ENCODE peak calls at places on chromosomes 3 and 15, in nine cellular contexts. J is neural progenitor cell, S is cardiac fibroblast, Z is brain microvascular endothelial cell, V is GM12865, U is coronary artery, M is kidney epithelial cell, X is AG09309, E is progenitor cell of endocrine pancreas. H is an unnamed sample.

GRCh38 chr3:13095408-13095861 is 22.2 kb upstream of the IQSEC1 start:
- DNase-seq in J (peak; percentile 66), S (no peak), Z (no peak), V (no peak), U (no peak), M (no peak), X (no peak), E (no peak), H (peak; percentile 62)

GRCh38 chr3:55405436-55405835 is 81.7 kb downstream of the WNT5A start:
- DNase-seq in J (peak; percentile 69), S (peak; percentile 68), Z (no peak), V (peak; percentile 16), U (no peak), M (no peak), X (no peak), E (no peak), H (peak; percentile 46)

GRCh38 chr3:194931366-194931765 is 245.7 kb downstream of the FAM43A start:
- DNase-seq in J (no peak), S (no peak), Z (no peak), V (no peak), U (no peak), M (no peak), X (no peak), E (no peak), H (no peak)

GRCh38 chr3:194617827-194618226 is 15.4 kb downstream of the TMEM44 start:
- DNase-seq in J (no peak), S (peak; percentile 88), Z (no peak), V (peak; percentile 36), U (no peak), M (no peak), X (no peak), E (no peak), H (no peak)

GRCh38 chr3:185339945-185340344 is 23.0 kb upstream of the MAP3K13 start:
- DNase-seq in J (no peak), S (no peak), Z (no peak), V (no peak), U (no peak), M (no peak), X (no peak), E (no peak), H (no peak)

GRCh38 chr3:138270245-138270644 is 59.4 kb downstream of the NME9 start:
- DNase-seq in J (no peak), S (no peak), Z (no peak), V (no peak), U (no peak), M (no peak), X (no peak), E (no peak), H (no peak)

GRCh38 chr15:95196176-95196915 is 965.0 kb downstream of the MCTP2 start:
- DNase-seq in J (no peak), S (no peak), Z (no peak), V (no peak), U (no peak), M (no peak), X (no peak), E (no peak), H (no peak)

GRCh38 chr3:19972056-19972455 is 25.2 kb downstream of the RAB5A start:
- DNase-seq in J (no peak), S (peak; percentile 52), Z (no peak), V (no peak), U (no peak), M (no peak), X (peak; percentile 21), E (no peak), H (no peak)

GRCh38 chr3:123632161-123632655 is 47.4 kb upstream of the HACD2 start:
- DNase-seq in J (peak; percentile 22), S (no peak), Z (no peak), V (no peak), U (peak; percentile 67), M (no peak), X (no peak), E (no peak), H (no peak)

GRCh38 chr3:36868614-36869436 is 76.0 kb downstream of the TRANK1 start:
- DNase-seq in J (peak; percentile 84), S (peak; percentile 77), Z (peak; percentile 61), V (peak; percentile 78), U (no peak), M (peak; percentile 16), X (peak; percentile 5), E (peak; percentile 18), H (peak; percentile 53)

GRCh38 chr15:62821384-62822131 is 221.0 kb upstream of the TPM1 start:
- DNase-seq in J (no peak), S (no peak), Z (no peak), V (no peak), U (no peak), M (no peak), X (no peak), E (no peak), H (no peak)

GRCh38 chr3:141332436-141332835 is 35.9 kb upstream of the ZBTB38 start:
- DNase-seq in J (no peak), S (no peak), Z (no peak), V (no peak), U (no peak), M (no peak), X (no peak), E (no peak), H (no peak)

GRCh38 chr15:46682969-46683791 is 1034.1 kb upstream of the SEMA6D start:
- DNase-seq in J (no peak), S (no peak), Z (no peak), V (no peak), U (no peak), M (no peak), X (no peak), E (no peak), H (no peak)
- TF ChIP-seq CTCF in J (no peak), S (no peak), Z (no peak), V (no peak), U (no peak), M (no peak), X (no peak), E (no peak), H (no peak)

GRCh38 chr15:84817461-84818081 is 415 bp downstream of the ALPK3 start:
- DNase-seq in J (peak; percentile 72), S (no peak), Z (no peak), V (no peak), U (peak; percentile 75), M (no peak), X (no peak), E (peak; percentile 48), H (no peak)

GRCh38 chr15:84819791-84820190 is 2.6 kb downstream of the ALPK3 start:
- DNase-seq in J (no peak), S (no peak), Z (no peak), V (no peak), U (no peak), M (no peak), X (no peak), E (no peak), H (no peak)

GRCh38 chr15:84818221-84819131 is 1.3 kb downstream of the ALPK3 start:
- DNase-seq in J (peak; percentile 80), S (peak; percentile 60), Z (peak; percentile 67), V (peak; percentile 12), U (peak; percentile 74), M (no peak), X (no peak), E (no peak), H (no peak)

GRCh38 chr15:84821501-84822021 is 4.4 kb downstream of the ALPK3 start:
- DNase-seq in J (no peak), S (peak; percentile 24), Z (no peak), V (no peak), U (no peak), M (no peak), X (no peak), E (no peak), H (no peak)

DNA sequence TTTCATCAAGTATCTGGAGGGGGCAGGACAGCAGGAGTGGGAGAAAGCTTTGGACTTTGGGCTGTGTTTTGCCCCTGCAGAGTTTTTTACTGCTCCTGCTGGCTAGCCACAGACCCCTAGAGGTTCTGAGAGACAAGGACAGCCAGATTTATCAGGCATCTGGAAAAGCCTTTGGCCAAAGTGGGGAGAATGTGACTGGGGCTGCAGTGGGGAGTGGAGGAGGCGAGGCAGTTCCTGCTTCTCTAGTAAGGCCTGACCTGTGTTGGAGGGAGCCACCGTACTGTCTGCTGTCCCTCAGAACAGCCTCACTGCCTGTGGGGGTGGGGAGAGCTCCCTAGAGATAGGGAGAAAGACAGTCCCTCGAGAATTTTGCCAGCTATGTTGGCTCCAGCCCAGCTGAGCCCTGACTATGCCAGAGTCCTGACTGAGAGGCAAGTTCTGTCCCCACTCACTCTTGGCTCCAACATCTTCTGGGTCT is 2.2 kb downstream of the ALPK3 start:
- DNase-seq in J (peak; percentile 32), S (no peak), Z (no peak), V (no peak), U (peak; percentile 80), M (no peak), X (no peak), E (no peak), H (no peak)
- TF ChIP-seq CTCF in J (no peak), S (peak; percentile 10), Z (peak; percentile 48), V (no peak), U (no peak), M (peak; percentile 11), X (no peak), E (peak; percentile 48), H (peak; percentile 15)

DNA sequence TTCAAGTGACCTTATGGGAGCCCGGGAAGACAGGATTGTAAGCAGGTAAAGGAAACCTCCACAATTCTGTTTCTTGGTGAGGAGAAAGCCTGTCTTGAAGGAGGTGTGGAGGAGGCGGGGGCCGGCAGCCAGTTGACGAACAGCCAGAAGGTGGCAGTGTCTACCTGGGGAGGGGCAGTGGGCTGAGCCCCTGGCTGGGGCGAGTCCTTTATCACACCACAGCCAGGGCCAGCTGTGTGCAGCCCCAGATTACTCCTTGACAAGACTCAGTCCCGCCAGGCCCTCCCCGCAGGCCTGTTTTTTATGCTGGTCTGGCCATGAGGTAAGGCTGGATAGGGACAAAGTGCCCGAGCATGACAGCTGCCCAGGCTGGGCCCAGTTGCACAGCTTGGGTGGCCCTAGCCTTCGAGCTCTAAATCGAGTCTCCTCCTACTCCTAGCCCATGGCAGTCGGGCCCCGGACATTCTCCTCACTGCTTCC is 40.9 kb upstream of the IDH2 start:
- DNase-seq in J (peak; percentile 93), S (peak; percentile 32), Z (peak; percentile 27), V (peak; percentile 86), U (no peak), M (no peak), X (no peak), E (peak; percentile 68), H (peak; percentile 86)
- TF ChIP-seq CTCF in J (peak; percentile 91), S (peak; percentile 52), Z (peak; percentile 85), V (peak; percentile 85), U (peak; percentile 15), M (peak; percentile 95), X (peak; percentile 37), E (peak; percentile 86), H (peak; percentile 65)

DNA sequence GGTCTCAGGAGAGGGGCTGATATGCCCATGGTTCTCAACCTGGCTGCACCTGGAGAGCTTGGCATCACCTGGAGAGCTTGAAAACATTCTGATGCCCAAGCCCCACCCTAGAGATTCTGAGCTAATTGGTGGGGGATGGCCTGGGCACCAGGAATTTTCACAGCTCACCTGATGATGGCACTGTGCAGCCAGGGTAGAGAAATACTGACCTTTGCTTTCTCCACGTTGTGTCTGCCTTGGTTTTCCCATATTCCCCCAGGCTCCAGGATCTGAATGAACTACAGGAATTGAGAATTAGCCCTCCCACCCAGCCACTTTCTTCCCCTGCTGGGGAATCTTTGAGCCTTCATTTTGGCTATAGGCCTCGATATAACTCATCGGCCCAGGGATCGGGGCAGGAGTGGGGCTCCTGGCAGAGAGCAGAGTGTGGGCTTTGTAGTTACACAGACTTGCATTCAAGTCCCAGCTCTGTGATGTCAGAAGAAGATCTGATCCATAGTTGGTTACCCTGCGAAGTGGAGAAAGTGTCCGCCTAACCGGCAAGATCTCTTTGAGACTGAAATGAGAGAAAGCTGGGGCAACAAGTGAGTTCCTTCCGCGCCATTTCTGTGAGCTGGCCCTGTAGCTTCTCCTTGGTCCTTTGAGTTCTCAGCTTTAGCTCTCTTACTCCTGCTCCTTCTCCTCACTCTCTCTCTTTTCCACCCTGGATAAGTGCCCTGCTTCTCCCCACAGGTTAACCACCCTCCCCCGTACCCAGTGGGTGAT is 33.1 kb upstream of the UBE2Q2 start:
- DNase-seq in J (peak; percentile 57), S (peak; percentile 55), Z (no peak), V (peak; percentile 38), U (no peak), M (no peak), X (no peak), E (no peak), H (no peak)
- TF ChIP-seq CTCF in J (peak; percentile 69), S (peak; percentile 56), Z (peak; percentile 66), V (peak; percentile 54), U (no peak), M (peak; percentile 64), X (peak; percentile 47), E (peak; percentile 53), H (no peak)

H was measured in glutamatergic neuron.